ENCODE peak calls at places on chromosomes 2 and 18, in nine cellular contexts. One of them, this sample, is unnamed.

GRCh38 chr18:8898990-8899389 is 193.6 kb downstream of the MTCL1 start:
- DNase-seq in stimulated activated CD8-positive, alpha-beta memory T cell treated with anti-CD3 and anti-CD28 coated beads, Interleukin-7, amount 100 ng/mL, for 24 hours: no peak
- DNase-seq in DMS 273 treated with DMSO at 0.1 percent for 48 hours: peak; percentile 17
- DNase-seq in fibroblast of mammary gland: no peak
- DNase-seq in NCI-H774: no peak
- DNase-seq in SK-MEL-5: no peak
- DNase-seq in GM04504: no peak
- DNase-seq in HFFc6: no peak
- DNase-seq in cardiac muscle cell: no peak
- DNase-seq in this sample: no peak

GRCh38 chr18:68583685-68584084 is 131.2 kb downstream of the TMX3 start:
- DNase-seq in stimulated activated CD8-positive, alpha-beta memory T cell treated with anti-CD3 and anti-CD28 coated beads, Interleukin-7, amount 100 ng/mL, for 24 hours: no peak
- DNase-seq in DMS 273 treated with DMSO at 0.1 percent for 48 hours: no peak
- DNase-seq in fibroblast of mammary gland: no peak
- DNase-seq in NCI-H774: no peak
- DNase-seq in SK-MEL-5: no peak
- DNase-seq in GM04504: no peak
- DNase-seq in HFFc6: no peak
- DNase-seq in cardiac muscle cell: no peak
- DNase-seq in this sample: no peak

GRCh38 chr18:78741381-78742340 is 238.0 kb upstream of the SALL3 start:
- DNase-seq in stimulated activated CD8-positive, alpha-beta memory T cell treated with anti-CD3 and anti-CD28 coated beads, Interleukin-7, amount 100 ng/mL, for 24 hours: no peak
- DNase-seq in DMS 273 treated with DMSO at 0.1 percent for 48 hours: no peak
- DNase-seq in fibroblast of mammary gland: no peak
- DNase-seq in NCI-H774: no peak
- DNase-seq in SK-MEL-5: no peak
- DNase-seq in GM04504: no peak
- DNase-seq in HFFc6: no peak
- DNase-seq in cardiac muscle cell: no peak
- DNase-seq in this sample: no peak

GRCh38 chr2:186595219-186595618 is 5.4 kb downstream of the ITGAV start:
- DNase-seq in stimulated activated CD8-positive, alpha-beta memory T cell treated with anti-CD3 and anti-CD28 coated beads, Interleukin-7, amount 100 ng/mL, for 24 hours: no peak
- DNase-seq in DMS 273 treated with DMSO at 0.1 percent for 48 hours: no peak
- DNase-seq in fibroblast of mammary gland: peak; percentile 52
- DNase-seq in NCI-H774: no peak
- DNase-seq in SK-MEL-5: peak; percentile 22
- DNase-seq in GM04504: no peak
- DNase-seq in HFFc6: no peak
- DNase-seq in cardiac muscle cell: peak; percentile 54
- DNase-seq in this sample: no peak

GRCh38 chr2:235689427-235689853 is 195.6 kb downstream of the AGAP1 start:
- DNase-seq in stimulated activated CD8-positive, alpha-beta memory T cell treated with anti-CD3 and anti-CD28 coated beads, Interleukin-7, amount 100 ng/mL, for 24 hours: no peak
- DNase-seq in DMS 273 treated with DMSO at 0.1 percent for 48 hours: no peak
- DNase-seq in fibroblast of mammary gland: no peak
- DNase-seq in NCI-H774: no peak
- DNase-seq in SK-MEL-5: peak; percentile 62
- DNase-seq in GM04504: no peak
- DNase-seq in HFFc6: no peak
- DNase-seq in cardiac muscle cell: no peak
- DNase-seq in this sample: no peak

GRCh38 chr18:46096651-46097300 is 1.3 kb downstream of the ATP5F1A start:
- DNase-seq in stimulated activated CD8-positive, alpha-beta memory T cell treated with anti-CD3 and anti-CD28 coated beads, Interleukin-7, amount 100 ng/mL, for 24 hours: no peak
- DNase-seq in DMS 273 treated with DMSO at 0.1 percent for 48 hours: no peak
- DNase-seq in fibroblast of mammary gland: peak; percentile 19
- DNase-seq in NCI-H774: no peak
- DNase-seq in SK-MEL-5: peak; percentile 4
- DNase-seq in GM04504: no peak
- DNase-seq in HFFc6: no peak
- DNase-seq in cardiac muscle cell: no peak
- DNase-seq in this sample: no peak

GRCh38 chr2:915979-916378 is 34.7 kb upstream of the SNTG2 start:
- DNase-seq in stimulated activated CD8-positive, alpha-beta memory T cell treated with anti-CD3 and anti-CD28 coated beads, Interleukin-7, amount 100 ng/mL, for 24 hours: no peak
- DNase-seq in DMS 273 treated with DMSO at 0.1 percent for 48 hours: no peak
- DNase-seq in fibroblast of mammary gland: no peak
- DNase-seq in NCI-H774: no peak
- DNase-seq in SK-MEL-5: no peak
- DNase-seq in GM04504: no peak
- DNase-seq in HFFc6: no peak
- DNase-seq in cardiac muscle cell: no peak
- DNase-seq in this sample: no peak

GRCh38 chr2:116676776-116677175 is 1137.7 kb upstream of the DDX18 start:
- DNase-seq in stimulated activated CD8-positive, alpha-beta memory T cell treated with anti-CD3 and anti-CD28 coated beads, Interleukin-7, amount 100 ng/mL, for 24 hours: no peak
- DNase-seq in DMS 273 treated with DMSO at 0.1 percent for 48 hours: no peak
- DNase-seq in fibroblast of mammary gland: no peak
- DNase-seq in NCI-H774: no peak
- DNase-seq in SK-MEL-5: no peak
- DNase-seq in GM04504: no peak
- DNase-seq in HFFc6: no peak
- DNase-seq in cardiac muscle cell: no peak
- DNase-seq in this sample: no peak

GRCh38 chr18:5398269-5398668 is 102.7 kb upstream of the ZBTB14 start:
- DNase-seq in stimulated activated CD8-positive, alpha-beta memory T cell treated with anti-CD3 and anti-CD28 coated beads, Interleukin-7, amount 100 ng/mL, for 24 hours: no peak
- DNase-seq in DMS 273 treated with DMSO at 0.1 percent for 48 hours: no peak
- DNase-seq in fibroblast of mammary gland: no peak
- DNase-seq in NCI-H774: no peak
- DNase-seq in SK-MEL-5: no peak
- DNase-seq in GM04504: no peak
- DNase-seq in HFFc6: no peak
- DNase-seq in cardiac muscle cell: no peak
- DNase-seq in this sample: no peak

GRCh38 chr2:101843048-101843447 is 145.5 kb downstream of the MAP4K4 start:
- DNase-seq in stimulated activated CD8-positive, alpha-beta memory T cell treated with anti-CD3 and anti-CD28 coated beads, Interleukin-7, amount 100 ng/mL, for 24 hours: no peak
- DNase-seq in DMS 273 treated with DMSO at 0.1 percent for 48 hours: no peak
- DNase-seq in fibroblast of mammary gland: peak; percentile 71
- DNase-seq in NCI-H774: no peak
- DNase-seq in SK-MEL-5: no peak
- DNase-seq in GM04504: no peak
- DNase-seq in HFFc6: peak; percentile 44
- DNase-seq in cardiac muscle cell: no peak
- DNase-seq in this sample: no peak

GRCh38 chr2:10533811-10534321 is 85.7 kb upstream of the ODC1 start:
- DNase-seq in stimulated activated CD8-positive, alpha-beta memory T cell treated with anti-CD3 and anti-CD28 coated beads, Interleukin-7, amount 100 ng/mL, for 24 hours: no peak
- DNase-seq in DMS 273 treated with DMSO at 0.1 percent for 48 hours: no peak
- DNase-seq in fibroblast of mammary gland: no peak
- DNase-seq in NCI-H774: no peak
- DNase-seq in SK-MEL-5: no peak
- DNase-seq in GM04504: no peak
- DNase-seq in HFFc6: no peak
- DNase-seq in cardiac muscle cell: peak; percentile 48
- DNase-seq in this sample: no peak

GRCh38 chr2:142142595-142142994 is 11.8 kb upstream of the LRP1B start:
- DNase-seq in stimulated activated CD8-positive, alpha-beta memory T cell treated with anti-CD3 and anti-CD28 coated beads, Interleukin-7, amount 100 ng/mL, for 24 hours: no peak
- DNase-seq in DMS 273 treated with DMSO at 0.1 percent for 48 hours: no peak
- DNase-seq in fibroblast of mammary gland: no peak
- DNase-seq in NCI-H774: no peak
- DNase-seq in SK-MEL-5: no peak
- DNase-seq in GM04504: no peak
- DNase-seq in HFFc6: no peak
- DNase-seq in cardiac muscle cell: no peak
- DNase-seq in this sample: no peak

GRCh38 chr2:10020001-10020400 is 23.3 kb upstream of the KLF11 start:
- DNase-seq in stimulated activated CD8-positive, alpha-beta memory T cell treated with anti-CD3 and anti-CD28 coated beads, Interleukin-7, amount 100 ng/mL, for 24 hours: no peak
- DNase-seq in DMS 273 treated with DMSO at 0.1 percent for 48 hours: no peak
- DNase-seq in fibroblast of mammary gland: no peak
- DNase-seq in NCI-H774: no peak
- DNase-seq in SK-MEL-5: no peak
- DNase-seq in GM04504: no peak
- DNase-seq in HFFc6: no peak
- DNase-seq in cardiac muscle cell: no peak
- DNase-seq in this sample: no peak

GRCh38 chr2:176088048-176088936 is 4.2 kb upstream of the HOXD13 start:
- DNase-seq in stimulated activated CD8-positive, alpha-beta memory T cell treated with anti-CD3 and anti-CD28 coated beads, Interleukin-7, amount 100 ng/mL, for 24 hours: no peak
- DNase-seq in DMS 273 treated with DMSO at 0.1 percent for 48 hours: peak; percentile 3
- DNase-seq in fibroblast of mammary gland: peak; percentile 32
- DNase-seq in NCI-H774: peak; percentile 54
- DNase-seq in SK-MEL-5: peak; percentile 68
- DNase-seq in GM04504: no peak
- DNase-seq in HFFc6: no peak
- DNase-seq in cardiac muscle cell: peak; percentile 48
- DNase-seq in this sample: peak; percentile 93

GRCh38 chr2:24337958-24338357 is 22.4 kb downstream of the ITSN2 start:
- DNase-seq in stimulated activated CD8-positive, alpha-beta memory T cell treated with anti-CD3 and anti-CD28 coated beads, Interleukin-7, amount 100 ng/mL, for 24 hours: no peak
- DNase-seq in DMS 273 treated with DMSO at 0.1 percent for 48 hours: no peak
- DNase-seq in fibroblast of mammary gland: no peak
- DNase-seq in NCI-H774: no peak
- DNase-seq in SK-MEL-5: no peak
- DNase-seq in GM04504: no peak
- DNase-seq in HFFc6: no peak
- DNase-seq in cardiac muscle cell: no peak
- DNase-seq in this sample: no peak

GRCh38 chr2:57798346-57798745 is 248.3 kb upstream of the VRK2 start:
- DNase-seq in stimulated activated CD8-positive, alpha-beta memory T cell treated with anti-CD3 and anti-CD28 coated beads, Interleukin-7, amount 100 ng/mL, for 24 hours: no peak
- DNase-seq in DMS 273 treated with DMSO at 0.1 percent for 48 hours: no peak
- DNase-seq in fibroblast of mammary gland: no peak
- DNase-seq in NCI-H774: no peak
- DNase-seq in SK-MEL-5: no peak
- DNase-seq in GM04504: no peak
- DNase-seq in HFFc6: no peak
- DNase-seq in cardiac muscle cell: no peak
- DNase-seq in this sample: no peak

GRCh38 chr2:47265158-47265557 is 110.0 kb upstream of the STPG4 start:
- DNase-seq in stimulated activated CD8-positive, alpha-beta memory T cell treated with anti-CD3 and anti-CD28 coated beads, Interleukin-7, amount 100 ng/mL, for 24 hours: no peak
- DNase-seq in DMS 273 treated with DMSO at 0.1 percent for 48 hours: no peak
- DNase-seq in fibroblast of mammary gland: no peak
- DNase-seq in NCI-H774: no peak
- DNase-seq in SK-MEL-5: no peak
- DNase-seq in GM04504: no peak
- DNase-seq in HFFc6: no peak
- DNase-seq in cardiac muscle cell: no peak
- DNase-seq in this sample: no peak

GRCh38 chr2:125745514-125745913 is 910.4 kb upstream of the GYPC start:
- DNase-seq in stimulated activated CD8-positive, alpha-beta memory T cell treated with anti-CD3 and anti-CD28 coated beads, Interleukin-7, amount 100 ng/mL, for 24 hours: no peak
- DNase-seq in DMS 273 treated with DMSO at 0.1 percent for 48 hours: no peak
- DNase-seq in fibroblast of mammary gland: peak; percentile 1
- DNase-seq in NCI-H774: peak; percentile 40
- DNase-seq in SK-MEL-5: peak; percentile 81
- DNase-seq in GM04504: no peak
- DNase-seq in HFFc6: peak; percentile 0
- DNase-seq in cardiac muscle cell: peak; percentile 26
- DNase-seq in this sample: peak; percentile 35

GRCh38 chr18:4016391-4017049 is 438.6 kb downstream of the DLGAP1 start:
- DNase-seq in stimulated activated CD8-positive, alpha-beta memory T cell treated with anti-CD3 and anti-CD28 coated beads, Interleukin-7, amount 100 ng/mL, for 24 hours: no peak
- DNase-seq in DMS 273 treated with DMSO at 0.1 percent for 48 hours: no peak
- DNase-seq in fibroblast of mammary gland: peak; percentile 21
- DNase-seq in NCI-H774: no peak
- DNase-seq in SK-MEL-5: no peak
- DNase-seq in GM04504: no peak
- DNase-seq in HFFc6: peak; percentile 7
- DNase-seq in cardiac muscle cell: no peak
- DNase-seq in this sample: no peak